ENCODE peak calls at places on chromosomes 4 and X, in seven cellular contexts. E is Kasumi-1; V is OCI-LY7; H is endothelial cell; W is body of pancreas; J is effector memory CD4-positive, alpha-beta T cell; D is GM12865. O is an unnamed sample.
A peak's percentile ranks its signal among the peaks of the same experiment; 100 is the strongest.

GRCh38 chrX:103565752-103566151 is 19.6 kb upstream of the TCEAL4 start:
- DNase-seq in E (no peak), V (no peak), H (no peak), W (no peak), J (no peak), D (no peak), O (no peak)

GRCh38 chr4:184536070-184536880 is 61.9 kb upstream of the IRF2 start:
- DNase-seq in E (no peak), V (no peak), H (no peak), W (no peak), J (no peak), D (peak; percentile 28), O (no peak)

GRCh38 chrX:153588021-153588781 is 10.7 kb downstream of the CCNQ start:
- DNase-seq in E (no peak), V (no peak), H (no peak), W (no peak), J (no peak), D (no peak), O (no peak)

GRCh38 chr4:1365271-1366178 is 18.5 kb downstream of the UVSSA start:
- DNase-seq in E (no peak), V (no peak), H (no peak), W (no peak), J (no peak), D (no peak), O (no peak)

GRCh38 chr4:48815483-48815882 is 15.4 kb upstream of the OCIAD1 start:
- DNase-seq in E (no peak), V (peak; percentile 65), H (no peak), W (no peak), J (no peak), D (peak; percentile 68), O (no peak)

GRCh38 chr4:116357758-116358157 is 727.6 kb downstream of the TRAM1L1 start:
- DNase-seq in E (no peak), V (peak; percentile 52), H (no peak), W (peak; percentile 79), J (peak; percentile 14), D (peak; percentile 21), O (no peak)

GRCh38 chr4:34046580-34046979 is 2197.7 kb downstream of the ARAP2 start:
- DNase-seq in E (no peak), V (no peak), H (no peak), W (no peak), J (no peak), D (peak; percentile 18), O (no peak)

GRCh38 chr4:99998062-99998880 is 48.2 kb upstream of the H2AZ1 start:
- DNase-seq in E (peak; percentile 50), V (peak; percentile 6), H (no peak), W (no peak), J (no peak), D (peak; percentile 37), O (no peak)

GRCh38 chr4:156976147-156976546 is 4.5 kb upstream of the PDGFC start:
- DNase-seq in E (no peak), V (no peak), H (no peak), W (no peak), J (no peak), D (no peak), O (no peak)

GRCh38 chr4:2932561-2932950 is 30.6 kb downstream of the NOP14 start:
- DNase-seq in E (no peak), V (no peak), H (no peak), W (peak; percentile 13), J (no peak), D (peak; percentile 24), O (no peak)

GRCh38 chr4:47933798-47934197 is 19.4 kb upstream of the NFXL1 start:
- DNase-seq in E (peak; percentile 90), V (peak; percentile 64), H (no peak), W (no peak), J (no peak), D (peak; percentile 51), O (no peak)

GRCh38 chr4:111636961-111637556 is 508.2 kb upstream of the FAM241A start:
- DNase-seq in E (no peak), V (no peak), H (no peak), W (no peak), J (no peak), D (no peak), O (no peak)

GRCh38 chr4:47209833-47210232 is 178.5 kb downstream of the GABRB1 start:
- DNase-seq in E (no peak), V (no peak), H (no peak), W (no peak), J (no peak), D (no peak), O (no peak)

GRCh38 chrX:112834016-112834855 is 6.4 kb downstream of the AMOT start:
- DNase-seq in E (no peak), V (no peak), H (no peak), W (no peak), J (no peak), D (no peak), O (no peak)

GRCh38 chrX:18172970-18173369 is 47.7 kb downstream of the BEND2 start:
- DNase-seq in E (no peak), V (no peak), H (no peak), W (no peak), J (no peak), D (no peak), O (no peak)

GRCh38 chrX:112753116-112753515 is 73.4 kb upstream of the LHFPL1 start:
- DNase-seq in E (no peak), V (no peak), H (no peak), W (no peak), J (no peak), D (no peak), O (no peak)

GRCh38 chr4:137861682-137862081 is 329.4 kb upstream of the PCDH18 start:
- DNase-seq in E (peak; percentile 48), V (peak; percentile 11), H (no peak), W (no peak), J (no peak), D (no peak), O (no peak)

GRCh38 chr4:120520761-120521160 is 401.8 kb downstream of the PRDM5 start:
- DNase-seq in E (no peak), V (no peak), H (no peak), W (no peak), J (no peak), D (no peak), O (no peak)

GRCh38 chr4:186726150-186726439 is 2.4 kb upstream of the FAT1 start:
- DNase-seq in E (no peak), V (no peak), H (no peak), W (no peak), J (no peak), D (no peak), O (no peak)

GRCh38 chrX:154735695-154736393 is 15.0 kb downstream of the GAB3 start:
- DNase-seq in E (no peak), V (no peak), H (no peak), W (peak; percentile 55), J (no peak), D (no peak), O (no peak)

GRCh38 chr4:83356899-83357661 is 22.4 kb upstream of the HPSE start:
- DNase-seq in E (no peak), V (no peak), H (no peak), W (no peak), J (no peak), D (peak; percentile 9), O (no peak)

GRCh38 chrX:107508925-107509324 is 59.5 kb downstream of the FRMPD3 start:
- DNase-seq in E (no peak), V (no peak), H (no peak), W (no peak), J (no peak), D (no peak), O (no peak)

GRCh38 chrX:84248226-84248625 is 60.2 kb upstream of the RPS6KA6 start:
- DNase-seq in E (no peak), V (no peak), H (no peak), W (no peak), J (no peak), D (no peak), O (no peak)

GRCh38 chrX:138775501-138775900 is 64.0 kb upstream of the FGF13 start:
- DNase-seq in E (peak; percentile 52), V (peak; percentile 7), H (no peak), W (no peak), J (no peak), D (peak; percentile 3), O (no peak)

GRCh38 chr4:145935253-145936141 is 3.1 kb downstream of the ZNF827 start:
- DNase-seq in E (peak; percentile 57), V (peak; percentile 79), H (peak; percentile 26), W (no peak), J (no peak), D (peak; percentile 90), O (no peak)

GRCh38 chrX:1883772-1884171 is 268.9 kb downstream of the ASMT start:
- DNase-seq in E (no peak), V (no peak), H (peak; percentile 26), W (no peak), J (no peak), D (no peak), O (no peak)

GRCh38 chr4:152063301-152064235 is 302.8 kb upstream of the GATB start:
- DNase-seq in E (no peak), V (no peak), H (no peak), W (peak; percentile 12), J (peak; percentile 23), D (no peak), O (no peak)

GRCh38 chr4:133151681-133152329 is 2.7 kb downstream of the PCDH10 start:
- DNase-seq in E (no peak), V (no peak), H (peak; percentile 59), W (no peak), J (no peak), D (no peak), O (no peak)

GRCh38 chrX:9342581-9343051 is 122.2 kb upstream of the TBL1X start:
- DNase-seq in E (peak; percentile 62), V (no peak), H (peak; percentile 60), W (peak; percentile 82), J (no peak), D (peak; percentile 8), O (peak; percentile 78)

GRCh38 chrX:39309721-39310152 is 508.5 kb downstream of the MID1IP1 start:
- DNase-seq in E (no peak), V (no peak), H (peak; percentile 22), W (no peak), J (peak; percentile 2), D (no peak), O (no peak)

O was measured in CD14-positive monocyte.